ENCODE peak calls at places on chromosomes 16 and 17, in nine cellular contexts. F, L, V, P, M, E, S, G and I are unnamed samples.

GRCh38 chr17:72489273-72489641 is 368.4 kb downstream of the SOX9 start:
- DNase-seq in F (no peak), L (no peak), V (no peak), P (no peak), M (no peak), E (no peak), S (no peak), G (no peak), I (no peak)

GRCh38 chr16:4298761-4299522 is 16.9 kb upstream of the GLIS2 start:
- DNase-seq in F (peak), L (peak), V (peak), P (no peak), M (no peak), E (peak), S (no peak), G (peak), I (no peak)

GRCh38 chr17:49576121-49576905 is 642 bp downstream of the NXPH3 start:
- DNase-seq in F (peak), L (peak), V (peak), P (no peak), M (no peak), E (peak), S (no peak), G (no peak), I (no peak)

GRCh38 chr17:28567604-28568003 is 3.7 kb downstream of the PIGS start:
- DNase-seq in F (no peak), L (no peak), V (no peak), P (no peak), M (no peak), E (no peak), S (no peak), G (no peak), I (no peak)

GRCh38 chr17:32558997-32559650 is 72.3 kb downstream of the CDK5R1 start:
- DNase-seq in F (peak), L (no peak), V (no peak), P (peak), M (no peak), E (no peak), S (no peak), G (peak), I (no peak)

GRCh38 chr17:8662973-8663372 is 32.4 kb upstream of the MYH10 start:
- DNase-seq in F (no peak), L (no peak), V (no peak), P (no peak), M (no peak), E (no peak), S (no peak), G (no peak), I (no peak)

GRCh38 chr16:79009911-79010310 is 590.6 kb downstream of the MAF start:
- DNase-seq in F (no peak), L (no peak), V (no peak), P (no peak), M (no peak), E (no peak), S (no peak), G (no peak), I (no peak)

GRCh38 chr17:7258731-7259554 is 3.3 kb downstream of the CLDN7 start:
- DNase-seq in F (peak), L (peak), V (peak), P (no peak), M (no peak), E (peak), S (no peak), G (peak), I (no peak)

GRCh38 chr16:3348547-3349167 is 7.0 kb upstream of the OR2C1 start:
- DNase-seq in F (no peak), L (no peak), V (no peak), P (no peak), M (no peak), E (no peak), S (no peak), G (no peak), I (no peak)

GRCh38 chr16:19073863-19074262 is 6.4 kb downstream of the COQ7 start:
- DNase-seq in F (no peak), L (no peak), V (no peak), P (no peak), M (no peak), E (no peak), S (no peak), G (no peak), I (no peak)

GRCh38 chr17:38465420-38466345 is 37.4 kb downstream of the ARHGAP23 start:
- DNase-seq in F (no peak), L (peak), V (peak), P (no peak), M (no peak), E (peak), S (no peak), G (peak), I (no peak)